ENCODE peak calls at places on chromosome 15, in eight cellular contexts. W is neural progenitor cell, O is HCT116, K is GM23338, J is GM23248, G is MM.1S, B is PC-3, H is SK-N-SH. Y is an unnamed sample.

GRCh38 chr15:91912336-91912735 is 58.8 kb downstream of the SLCO3A1 start:
- DNase-seq in G (no peak), B (no peak), O (no peak), W (no peak), H (no peak), K (no peak), J (no peak), Y (peak)

GRCh38 chr15:93495799-93496637 is 407.0 kb upstream of the RGMA start:
- DNase-seq in H (peak), W (no peak), O (no peak), B (no peak), G (no peak), K (peak), J (no peak), Y (no peak)

GRCh38 chr15:77034620-77035467 is 36.1 kb downstream of the TSPAN3 start:
- DNase-seq in G (peak), H (peak), J (peak), B (peak), W (peak), O (no peak), K (peak), Y (no peak)

GRCh38 chr15:47768730-47769129 is 51.4 kb downstream of the SEMA6D start:
- DNase-seq in H (no peak), B (no peak), J (no peak), O (no peak), W (no peak), G (no peak), K (no peak), Y (no peak)

GRCh38 chr15:81418891-81419290 is 44.9 kb upstream of the TMC3 start:
- DNase-seq in W (no peak), G (no peak), H (no peak), J (no peak), K (no peak), B (no peak), O (no peak), Y (no peak)

GRCh38 chr15:29270976-29271375 is 1.4 kb upstream of the NSMCE3 start:
- DNase-seq in B (peak), K (no peak), H (no peak), O (no peak), W (no peak), J (peak), G (no peak), Y (peak)

GRCh38 chr15:87365221-87365620 is 891.3 kb downstream of the NTRK3 start:
- DNase-seq in G (no peak), B (peak), H (no peak), W (no peak), O (no peak), J (peak), K (no peak), Y (no peak)

GRCh38 chr15:71730277-71731144 is 79.8 kb upstream of the NR2E3 start:
- DNase-seq in O (peak), H (peak), G (peak), K (peak), W (peak), B (peak), J (peak), Y (peak)

GRCh38 chr15:61116830-61117229 is 112.3 kb downstream of the RORA start:
- DNase-seq in O (no peak), G (no peak), J (no peak), K (no peak), B (no peak), H (no peak), W (peak), Y (no peak)

GRCh38 chr15:100259266-100259665 is 82.5 kb downstream of the ADAMTS17 start:
- DNase-seq in G (no peak), W (no peak), O (no peak), H (no peak), B (no peak), J (no peak), K (no peak), Y (no peak)

GRCh38 chr15:89058376-89058775 is 29.9 kb upstream of the ABHD2 start:
- DNase-seq in K (no peak), G (no peak), W (no peak), O (no peak), H (no peak), B (no peak), J (no peak), Y (no peak)

GRCh38 chr15:74263473-74263872 is 27.3 kb downstream of the CCDC33 start:
- DNase-seq in K (no peak), H (no peak), B (no peak), J (no peak), G (no peak), W (no peak), O (no peak), Y (no peak)

GRCh38 chr15:70383856-70384255 is 286.1 kb upstream of the TLE3 start:
- DNase-seq in K (no peak), G (no peak), W (no peak), O (no peak), J (no peak), B (no peak), H (no peak), Y (no peak)

GRCh38 chr15:70741677-70742293 is 21.6 kb downstream of the UACA start:
- DNase-seq in J (peak), B (peak), O (peak), G (no peak), H (no peak), W (no peak), K (no peak), Y (no peak)

GRCh38 chr15:70447927-70448698 is 315.2 kb downstream of the UACA start:
- DNase-seq in J (no peak), G (no peak), W (no peak), K (peak), O (no peak), H (peak), B (no peak), Y (no peak)

GRCh38 chr15:64651573-64652260 is 123.7 kb downstream of the RBPMS2 start:
- DNase-seq in B (peak), O (no peak), H (no peak), J (no peak), W (no peak), G (peak), K (peak), Y (peak)

GRCh38 chr15:49855917-49856637 is 235.2 kb downstream of the DTWD1 start:
- DNase-seq in J (peak), W (no peak), B (no peak), K (no peak), G (no peak), H (no peak), O (no peak), Y (no peak)

GRCh38 chr15:25862469-25863066 is 559 bp downstream of the ATP10A start:
- DNase-seq in W (peak), K (peak), G (no peak), H (no peak), B (peak), O (no peak), J (peak), Y (no peak)

GRCh38 chr15:34708422-34708821 is 46.4 kb downstream of the GJD2 start:
- DNase-seq in K (peak), W (peak), O (peak), J (peak), G (peak), H (peak), B (peak), Y (peak)

GRCh38 chr15:51198701-51199253 is 104.1 kb upstream of the TNFAIP8L3 start:
- DNase-seq in K (no peak), B (no peak), G (no peak), W (no peak), J (peak), H (no peak), O (no peak), Y (no peak)

GRCh38 chr15:65377976-65378366 is at the start of gene IGDCC3:
- DNase-seq in O (no peak), J (peak), H (peak), K (peak), W (peak), G (no peak), B (no peak), Y (no peak)

GRCh38 chr15:71591057-71591456 is 219.3 kb upstream of the NR2E3 start:
- DNase-seq in H (peak), O (no peak), J (no peak), G (no peak), K (peak), W (no peak), B (peak), Y (no peak)

GRCh38 chr15:85622432-85622831 is 172.3 kb downstream of the KLHL25 start:
- DNase-seq in H (no peak), K (no peak), J (peak), O (no peak), W (no peak), G (no peak), B (no peak), Y (no peak)
- H3K4me3 ChIP-seq in H (no peak), K (no peak), J (peak), O (no peak), W (no peak), G (no peak), B (no peak), Y (no peak)

DNA sequence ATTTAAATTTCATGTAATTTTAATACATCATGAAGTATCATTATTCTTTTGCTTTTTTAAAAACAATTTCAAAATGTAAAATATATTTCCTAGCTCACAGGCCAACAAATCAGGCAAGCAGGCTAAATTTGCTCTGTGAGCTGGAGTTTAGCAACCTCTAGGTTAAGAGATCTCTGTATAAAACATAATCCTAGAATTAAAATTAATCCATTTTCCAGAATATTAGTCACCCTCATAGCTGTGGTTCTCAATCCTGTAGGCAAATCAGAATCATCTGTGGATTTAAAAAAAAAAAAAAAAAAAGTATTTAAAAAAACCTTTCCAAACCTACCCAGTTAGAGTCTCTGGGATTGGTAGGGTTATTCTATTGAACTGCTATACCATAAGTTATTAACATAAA is 209.7 kb downstream of the MINAR1 start:
- DNase-seq in O (no peak), J (peak), K (no peak), B (no peak), W (no peak), G (no peak), H (no peak), Y (no peak)
- H3K4me2 ChIP-seq in O (no peak), J (no peak), K (no peak), B (no peak), W (no peak), G (no peak), H (no peak), Y (no peak)

DNA sequence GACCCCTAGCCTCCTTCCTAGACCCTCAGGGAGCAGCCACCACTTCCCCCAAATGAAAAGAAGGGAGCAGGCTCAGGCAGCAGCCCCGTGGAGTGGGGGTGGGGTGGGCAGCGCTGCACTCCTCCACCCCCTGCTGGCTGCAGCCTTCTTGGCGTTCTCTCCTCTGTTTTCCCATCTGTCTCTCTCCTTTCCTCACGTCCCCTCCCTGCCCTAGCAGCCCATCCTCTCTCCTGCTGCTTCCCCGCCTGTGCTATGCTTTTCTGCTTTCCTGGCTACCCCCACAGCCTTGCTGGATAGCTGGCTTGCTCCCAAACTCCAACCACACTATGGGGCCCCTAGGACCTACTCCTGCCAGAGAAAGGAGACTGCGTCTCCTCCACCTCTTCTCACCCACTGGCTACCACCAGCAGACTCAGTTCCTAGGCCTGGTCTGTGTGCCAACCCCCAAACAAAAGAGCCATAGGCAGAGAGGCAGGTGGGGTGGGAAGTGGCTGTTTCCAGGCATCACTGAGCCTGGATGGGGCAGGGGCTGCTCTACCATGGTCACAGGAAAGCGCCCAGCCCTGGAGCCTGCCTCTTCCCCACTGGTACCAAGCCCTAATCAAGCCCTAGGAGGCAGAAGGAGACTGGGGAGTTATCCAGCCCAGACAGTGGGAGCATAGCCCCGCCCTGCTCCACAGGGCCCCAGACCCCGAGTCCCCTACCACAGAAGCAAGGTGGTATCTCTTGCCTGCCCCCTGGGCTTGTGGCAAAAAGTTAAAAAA is 3.4 kb upstream of the DISP2 start:
- DNase-seq in H (peak), K (peak), J (peak), B (peak), W (peak), G (no peak), O (no peak), Y (peak)
- TF ChIP-seq EZH2phosphoT487 in H (no peak), K (no peak), J (no peak), B (no peak), W (no peak), G (no peak), O (no peak), Y (no peak)

DNA sequence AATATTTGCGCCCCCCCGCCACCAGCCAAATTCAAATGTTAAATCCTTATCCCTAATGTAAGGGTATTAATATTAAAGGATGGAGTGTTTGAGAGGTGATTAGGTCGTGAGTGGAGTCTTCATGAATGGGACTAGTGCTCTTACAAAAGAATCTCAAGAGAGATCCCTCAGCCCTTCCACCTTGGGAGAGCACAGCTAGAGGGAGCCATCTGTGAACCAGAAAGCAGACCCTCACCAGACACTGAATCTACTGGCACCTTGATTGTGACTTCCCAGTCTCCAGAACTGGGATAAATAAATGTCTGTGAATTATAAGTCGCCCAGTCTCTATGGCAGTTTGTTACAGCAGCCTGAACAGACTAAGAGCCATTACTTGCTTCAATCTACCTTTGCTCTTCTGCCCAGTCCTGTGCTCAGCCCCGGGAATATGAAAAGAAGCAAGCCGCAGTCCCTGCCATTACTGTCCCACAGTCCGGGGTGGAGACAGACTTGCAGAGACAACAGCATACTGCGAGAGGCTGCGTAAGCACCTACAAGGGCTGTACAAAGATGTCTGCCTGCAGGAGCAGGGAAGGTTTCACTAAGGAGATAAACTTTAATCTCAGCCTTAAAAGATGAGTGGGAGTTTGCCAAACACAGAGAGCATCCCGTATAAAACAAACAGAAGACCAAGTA is 110.7 kb upstream of the TMCO5A start:
- DNase-seq in B (no peak), K (peak), G (no peak), H (no peak), O (no peak), W (no peak), J (no peak), Y (no peak)
- H3K4me3 ChIP-seq in B (no peak), K (no peak), G (no peak), H (no peak), O (no peak), W (no peak), J (no peak), Y (no peak)

GRCh38 chr15:66751579-66751978 is 49.5 kb downstream of the SMAD6 start:
- DNase-seq in H (no peak), K (no peak), J (peak), G (no peak), W (no peak), O (peak), B (peak), Y (peak)
- H3K4me2 ChIP-seq in H (no peak), K (no peak), J (no peak), G (no peak), W (no peak), O (peak), B (peak), Y (peak)

Y was measured in OCI-LY7.